ENCODE peak calls at places on chromosomes 16 and 17, in eight cellular contexts. T is PC-9; I is effector memory CD4-positive, alpha-beta T cell; A is heart left ventricle; R is CD8-positive, alpha-beta T cell; B is foreskin keratinocyte; F is tibial artery; L is A549. V is an unnamed sample.

GRCh38 chr17:31095239-31096105 is 695 bp downstream of the NF1 start:
- DNase-seq in T (no peak), I (peak; percentile 11), A (peak; percentile 55), R (peak; percentile 2), B (peak; percentile 32), F (peak; percentile 26), L (peak; percentile 77), V (peak; percentile 3)

GRCh38 chr17:82786427-82786826 is 34.6 kb downstream of the TBCD start:
- DNase-seq in T (no peak), I (no peak), A (no peak), R (no peak), B (no peak), F (no peak), L (no peak), V (peak; percentile 32)

GRCh38 chr17:39306509-39307212 is 80.9 kb upstream of the STAC2 start:
- DNase-seq in T (no peak), I (no peak), A (no peak), R (no peak), B (no peak), F (no peak), L (no peak), V (no peak)

GRCh38 chr17:48624544-48625501 is 1.3 kb downstream of the HOXB9 start:
- DNase-seq in T (no peak), I (peak; percentile 34), A (no peak), R (no peak), B (no peak), F (no peak), L (peak; percentile 50), V (no peak)

GRCh38 chr17:55343114-55343513 is 78.4 kb downstream of the HLF start:
- DNase-seq in T (no peak), I (no peak), A (no peak), R (no peak), B (no peak), F (no peak), L (no peak), V (no peak)

GRCh38 chr17:47275245-47275984 is 21.8 kb downstream of the ITGB3 start:
- DNase-seq in T (peak; percentile 76), I (no peak), A (peak; percentile 88), R (no peak), B (peak; percentile 71), F (peak; percentile 94), L (no peak), V (peak; percentile 57)

GRCh38 chr17:19354123-19354522 is 8.4 kb downstream of the B9D1 start:
- DNase-seq in T (peak; percentile 47), I (no peak), A (no peak), R (no peak), B (peak; percentile 74), F (peak; percentile 7), L (peak; percentile 53), V (no peak)

GRCh38 chr17:79420318-79421243 is 190.3 kb downstream of the RBFOX3 start:
- DNase-seq in T (no peak), I (no peak), A (no peak), R (no peak), B (no peak), F (no peak), L (peak; percentile 66), V (no peak)

GRCh38 chr17:79306688-79307323 is 232.2 kb downstream of the ENGASE start:
- DNase-seq in T (no peak), I (no peak), A (peak; percentile 39), R (no peak), B (no peak), F (no peak), L (no peak), V (peak; percentile 66)

GRCh38 chr17:77474292-77474988 is 333.7 kb downstream of the SEC14L1 start:
- DNase-seq in T (no peak), I (no peak), A (no peak), R (no peak), B (no peak), F (no peak), L (no peak), V (no peak)
- H3K4me1 ChIP-seq in T (peaks cover 6% of the 10 kb centered on the region), I (peaks cover 95% of the 10 kb centered on the region), A (peaks cover 61% of the 10 kb centered on the region), R (peaks cover 100% of the 10 kb centered on the region), B (peaks cover 81% of the 10 kb centered on the region), F (peaks cover 87% of the 10 kb centered on the region), L (peaks cover 69% of the 10 kb centered on the region), V (peaks cover 62% of the 10 kb centered on the region)

GRCh38 chr16:2966043-2966802 is 2.1 kb downstream of the KREMEN2 start:
- DNase-seq in T (no peak), I (no peak), A (peak; percentile 16), R (no peak), B (no peak), F (no peak), L (no peak), V (no peak)

GRCh38 chr16:2964416-2965223 is 545 bp downstream of the KREMEN2 start:
- DNase-seq in T (peak; percentile 66), I (peak; percentile 61), A (peak; percentile 28), R (peak; percentile 30), B (peak; percentile 74), F (no peak), L (peak; percentile 84), V (no peak)

GRCh38 chr16:2963074-2963610 is 933 bp upstream of the KREMEN2 start:
- DNase-seq in T (no peak), I (no peak), A (no peak), R (no peak), B (no peak), F (no peak), L (no peak), V (no peak)

GRCh38 chr16:2962334-2963073 is 1.6 kb upstream of the KREMEN2 start:
- DNase-seq in T (no peak), I (no peak), A (no peak), R (no peak), B (no peak), F (no peak), L (no peak), V (no peak)

GRCh38 chr16:2963611-2964415 is at the start of gene KREMEN2:
- DNase-seq in T (peak; percentile 70), I (no peak), A (no peak), R (no peak), B (peak; percentile 84), F (no peak), L (peak; percentile 85), V (no peak)
- H3K4me1 ChIP-seq in T (peaks cover 5% of the 10 kb centered on the region), I (peaks cover 60% of the 10 kb centered on the region), A (peaks cover 31% of the 10 kb centered on the region), R (peaks cover 57% of the 10 kb centered on the region), B (peaks cover 8% of the 10 kb centered on the region), F (peaks cover 59% of the 10 kb centered on the region), L (peaks cover 15% of the 10 kb centered on the region), V (peaks cover 31% of the 10 kb centered on the region)

DNA sequence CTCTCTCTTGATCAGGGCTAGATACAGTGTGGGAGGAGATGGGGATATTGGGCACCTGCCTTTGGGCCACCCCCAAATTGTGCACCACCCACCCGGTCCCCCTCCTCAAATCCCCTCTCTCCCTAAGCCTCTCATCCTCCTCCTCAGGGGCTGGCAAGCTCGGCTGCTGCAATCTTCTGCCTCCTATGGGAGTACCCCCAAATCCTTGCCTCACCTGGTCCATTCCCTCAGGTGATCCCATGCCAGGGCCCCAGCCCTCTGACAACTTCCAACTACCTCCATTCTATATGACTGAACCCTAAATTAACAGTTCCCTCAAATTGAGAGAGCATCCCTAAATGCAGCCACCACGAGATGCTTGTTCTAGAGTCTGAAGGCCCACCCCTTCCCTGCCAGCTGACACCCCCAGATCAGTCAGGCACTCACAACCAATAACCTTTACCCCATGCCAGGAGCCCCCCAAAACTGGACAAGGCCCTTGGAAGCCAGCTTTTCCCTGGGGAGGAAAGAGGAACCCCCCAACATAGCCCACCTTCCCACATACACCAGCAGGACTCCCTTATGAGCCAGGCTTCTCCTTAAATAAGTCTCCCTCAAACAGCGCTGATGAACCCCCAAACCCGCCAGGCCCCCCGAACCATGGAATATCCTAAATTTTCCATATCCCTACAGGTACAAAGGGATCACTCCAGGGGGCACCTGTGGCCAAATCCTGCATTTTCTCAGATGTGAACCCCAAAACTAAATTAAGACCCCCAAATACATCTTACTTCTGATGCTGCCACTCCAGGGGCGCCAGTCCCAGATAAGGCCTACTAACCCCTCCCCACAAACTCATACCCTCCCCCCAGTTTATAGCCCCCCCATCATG is 3.2 kb downstream of the DLG4 start:
- DNase-seq in T (no peak), I (no peak), A (no peak), R (no peak), B (no peak), F (no peak), L (no peak), V (no peak)
- H3K4me1 ChIP-seq in T (peaks cover 30% of the 10 kb centered on the region), I (peaks cover 37% of the 10 kb centered on the region), A (peaks cover 15% of the 10 kb centered on the region), R (peaks cover 64% of the 10 kb centered on the region), B (peaks cover 6% of the 10 kb centered on the region), F (peaks cover 54% of the 10 kb centered on the region), L (peaks cover 53% of the 10 kb centered on the region), V (peaks cover 54% of the 10 kb centered on the region)

DNA sequence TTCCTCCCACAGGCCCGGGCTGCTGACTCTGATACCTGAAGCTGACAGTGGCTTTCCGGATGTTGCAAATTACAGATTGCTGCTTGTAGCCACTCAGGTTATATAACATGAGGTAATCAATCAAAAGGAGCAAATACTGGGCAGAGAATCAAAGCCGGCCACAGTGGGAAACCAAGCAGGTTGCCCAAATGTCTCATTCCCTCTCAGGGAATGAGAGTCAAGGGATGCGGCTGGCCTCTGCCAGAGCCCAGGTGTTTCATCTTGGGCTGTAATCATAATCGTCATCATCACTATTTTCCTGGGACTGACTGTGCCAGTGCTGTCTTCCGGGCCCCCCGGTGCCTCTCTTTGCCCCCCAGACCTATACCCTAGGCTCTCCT is 292.4 kb upstream of the FOXF1 start:
- DNase-seq in T (no peak), I (no peak), A (no peak), R (no peak), B (no peak), F (no peak), L (no peak), V (no peak)
- H3K4me1 ChIP-seq in T (no peaks in the 10 kb centered on the region), I (no peaks in the 10 kb centered on the region), A (no peaks in the 10 kb centered on the region), R (no peaks in the 10 kb centered on the region), B (no peaks in the 10 kb centered on the region), F (no peaks in the 10 kb centered on the region), L (peaks cover 7% of the 10 kb centered on the region), V (no peaks in the 10 kb centered on the region)

GRCh38 chr17:2264023-2264860 is 39.3 kb downstream of the SMG6 start:
- DNase-seq in T (no peak), I (no peak), A (no peak), R (no peak), B (no peak), F (no peak), L (no peak), V (no peak)

GRCh38 chr17:2259769-2260536 is 43.6 kb downstream of the SMG6 start:
- DNase-seq in T (no peak), I (peak; percentile 20), A (no peak), R (peak; percentile 17), B (no peak), F (no peak), L (no peak), V (no peak)

GRCh38 chr17:2263183-2263954 is 40.2 kb downstream of the SMG6 start:
- DNase-seq in T (no peak), I (no peak), A (no peak), R (no peak), B (no peak), F (no peak), L (no peak), V (no peak)

GRCh38 chr17:2266045-2266864 is 37.3 kb downstream of the SMG6 start:
- DNase-seq in T (no peak), I (peak; percentile 78), A (no peak), R (peak; percentile 74), B (no peak), F (no peak), L (no peak), V (no peak)

GRCh38 chr17:2262146-2262587 is 41.4 kb downstream of the SMG6 start:
- DNase-seq in T (no peak), I (no peak), A (no peak), R (no peak), B (peak; percentile 77), F (no peak), L (peak; percentile 35), V (no peak)
- H3K4me1 ChIP-seq in T (no peaks in the 10 kb centered on the region), I (peaks cover 66% of the 10 kb centered on the region), A (peaks cover 10% of the 10 kb centered on the region), R (peaks cover 85% of the 10 kb centered on the region), B (peaks cover 9% of the 10 kb centered on the region), F (peaks cover 27% of the 10 kb centered on the region), L (peaks cover 22% of the 10 kb centered on the region), V (peaks cover 22% of the 10 kb centered on the region)